ENCODE peak calls at places on chromosomes 11 and 22, in five cellular contexts. O is right lobe of liver, E is heart left ventricle, T is K562, F is psoas muscle. Z is an unnamed sample.

GRCh38 chr11:1460994-1461805 is 25.4 kb downstream of the MOB2 start:
- DNase-seq in O (no peak), E (no peak), T (no peak), F (no peak), Z (no peak)

GRCh38 chr22:27719535-27720227 is 81.9 kb downstream of the MN1 start:
- DNase-seq in O (no peak), E (peak; percentile 54), T (peak; percentile 72), F (peak; percentile 66), Z (peak; percentile 90)

GRCh38 chr22:20977019-20977418 is 5.1 kb upstream of the LZTR1 start:
- DNase-seq in O (no peak), E (no peak), T (no peak), F (no peak), Z (no peak)

GRCh38 chr11:30595929-30596328 is 9.8 kb upstream of the MPPED2 start:
- DNase-seq in O (no peak), E (no peak), T (no peak), F (no peak), Z (no peak)

GRCh38 chr11:85663080-85663729 is 1.7 kb downstream of the CREBZF start:
- DNase-seq in O (no peak), E (no peak), T (no peak), F (no peak), Z (no peak)

GRCh38 chr11:66421492-66422205 is 814 bp downstream of the NPAS4 start:
- DNase-seq in O (peak; percentile 86), E (peak; percentile 92), T (peak; percentile 86), F (peak; percentile 85), Z (peak; percentile 76)

GRCh38 chr22:41028841-41029240 is 63.6 kb upstream of the EP300 start:
- DNase-seq in O (no peak), E (no peak), T (no peak), F (no peak), Z (no peak)

GRCh38 chr11:134333951-134334350 is 2.2 kb downstream of the GLB1L2 start:
- DNase-seq in O (no peak), E (no peak), T (no peak), F (no peak), Z (no peak)

GRCh38 chr22:50178871-50179869 is 6.5 kb upstream of the TRABD start:
- DNase-seq in O (peak; percentile 46), E (no peak), T (no peak), F (no peak), Z (no peak)

GRCh38 chr11:113992459-113993105 is 17.7 kb downstream of the HTR3A start:
- DNase-seq in O (no peak), E (no peak), T (no peak), F (no peak), Z (no peak)

GRCh38 chr22:20205964-20206708 is 55.3 kb upstream of the CCDC188 start:
- DNase-seq in O (peak; percentile 79), E (peak; percentile 74), T (peak; percentile 94), F (peak; percentile 61), Z (peak; percentile 18)

GRCh38 chr22:19604711-19605268 is 80.6 kb upstream of the CLDN5 start:
- DNase-seq in O (peak; percentile 84), E (no peak), T (peak; percentile 73), F (no peak), Z (peak; percentile 33)

GRCh38 chr11:105357146-105357545 is 217.6 kb upstream of the CARD18 start:
- DNase-seq in O (no peak), E (no peak), T (no peak), F (no peak), Z (no peak)

GRCh38 chr11:16611395-16612233 is 126.8 kb upstream of the C11orf58 start:
- DNase-seq in O (no peak), E (no peak), T (peak; percentile 25), F (no peak), Z (no peak)

GRCh38 chr22:38078046-38078840 is 5.7 kb downstream of the SLC16A8 start:
- DNase-seq in O (no peak), E (no peak), T (no peak), F (no peak), Z (no peak)

GRCh38 chr22:46057206-46057605 is 80.2 kb upstream of the WNT7B start:
- DNase-seq in O (no peak), E (no peak), T (no peak), F (no peak), Z (no peak)

GRCh38 chr11:23404225-23405160 is 544.2 kb upstream of the CCDC179 start:
- DNase-seq in O (no peak), E (no peak), T (no peak), F (no peak), Z (no peak)

GRCh38 chr22:48551716-48552268 is 1275.9 kb downstream of the BRD1 start:
- DNase-seq in O (no peak), E (no peak), T (no peak), F (no peak), Z (no peak)

GRCh38 chr11:107017433-107018227 is 646 bp downstream of the GUCY1A2 start:
- DNase-seq in O (peak; percentile 42), E (peak; percentile 47), T (peak; percentile 37), F (peak; percentile 42), Z (no peak)

GRCh38 chr11:46075168-46075567 is 46.1 kb downstream of the PHF21A start:
- DNase-seq in O (no peak), E (no peak), T (peak; percentile 80), F (no peak), Z (no peak)

GRCh38 chr11:8959546-8960166 is 4.6 kb downstream of the TMEM9B start:
- DNase-seq in O (no peak), E (peak; percentile 38), T (peak; percentile 74), F (no peak), Z (no peak)

GRCh38 chr22:45290410-45290936 is 5.7 kb downstream of the UPK3A start:
- DNase-seq in O (no peak), E (no peak), T (no peak), F (peak; percentile 33), Z (peak; percentile 90)

GRCh38 chr11:65573391-65574146 is 1.2 kb downstream of the FAM89B start:
- DNase-seq in O (peak; percentile 73), E (peak; percentile 38), T (no peak), F (no peak), Z (peak; percentile 68)

GRCh38 chr11:1923201-1923956 is 3.9 kb downstream of the TNNT3 start:
- DNase-seq in O (no peak), E (no peak), T (no peak), F (no peak), Z (no peak)

GRCh38 chr11:16993495-16993894 is 20.7 kb downstream of the PLEKHA7 start:
- DNase-seq in O (no peak), E (no peak), T (no peak), F (no peak), Z (no peak)

GRCh38 chr11:12807621-12808020 is 133.4 kb downstream of the TEAD1 start:
- DNase-seq in O (no peak), E (no peak), T (no peak), F (no peak), Z (no peak)

GRCh38 chr22:38348751-38349496 is 31.7 kb upstream of the CSNK1E start:
- DNase-seq in O (peak; percentile 28), E (no peak), T (no peak), F (no peak), Z (peak; percentile 11)

GRCh38 chr22:25514436-25514835 is 50.0 kb upstream of the GRK3 start:
- DNase-seq in O (no peak), E (no peak), T (no peak), F (no peak), Z (no peak)

GRCh38 chr11:36127550-36127949 is 161.7 kb downstream of the COMMD9 start:
- DNase-seq in O (no peak), E (no peak), T (no peak), F (no peak), Z (no peak)

GRCh38 chr11:116312560-116313340 is 460.0 kb downstream of the BUD13 start:
- DNase-seq in O (peak; percentile 92), E (peak; percentile 87), T (no peak), F (peak; percentile 67), Z (peak; percentile 43)

GRCh38 chr22:47205562-47205961 is 443.1 kb downstream of the TBC1D22A start:
- DNase-seq in O (peak; percentile 31), E (no peak), T (no peak), F (no peak), Z (no peak)
- H3K9me3 ChIP-seq in O (no peaks in the 10 kb centered on the region), E (no peaks in the 10 kb centered on the region), T (no peaks in the 10 kb centered on the region), F (no peaks in the 10 kb centered on the region), Z (no peaks in the 10 kb centered on the region)

GRCh38 chr11:70038034-70038834 is 39.9 kb upstream of the ANO1 start:
- DNase-seq in O (no peak), E (no peak), T (no peak), F (no peak), Z (no peak)

GRCh38 chr11:70036971-70037882 is 40.9 kb upstream of the ANO1 start:
- DNase-seq in O (no peak), E (no peak), T (no peak), F (no peak), Z (no peak)

GRCh38 chr11:70040452-70040851 is 37.7 kb upstream of the ANO1 start:
- DNase-seq in O (no peak), E (no peak), T (no peak), F (no peak), Z (no peak)

GRCh38 chr11:70043482-70043881 is 34.6 kb upstream of the ANO1 start:
- DNase-seq in O (no peak), E (no peak), T (no peak), F (no peak), Z (no peak)

GRCh38 chr11:70040869-70041501 is 37.1 kb upstream of the ANO1 start:
- DNase-seq in O (no peak), E (no peak), T (no peak), F (no peak), Z (no peak)
- H3K9me3 ChIP-seq in O (no peaks in the 10 kb centered on the region), E (peaks cover 36% of the 10 kb centered on the region), T (no peaks in the 10 kb centered on the region), F (peaks cover 18% of the 10 kb centered on the region), Z (peaks cover 8% of the 10 kb centered on the region)

GRCh38 chr11:3357302-3357701 is 21.6 kb downstream of the ZNF195 start:
- DNase-seq in O (no peak), E (no peak), T (no peak), F (no peak), Z (no peak)

GRCh38 chr11:3357994-3358676 is 20.8 kb downstream of the ZNF195 start:
- DNase-seq in O (no peak), E (no peak), T (no peak), F (no peak), Z (no peak)

GRCh38 chr11:3356858-3357257 is 22.1 kb downstream of the ZNF195 start:
- DNase-seq in O (no peak), E (no peak), T (no peak), F (no peak), Z (no peak)

DNA sequence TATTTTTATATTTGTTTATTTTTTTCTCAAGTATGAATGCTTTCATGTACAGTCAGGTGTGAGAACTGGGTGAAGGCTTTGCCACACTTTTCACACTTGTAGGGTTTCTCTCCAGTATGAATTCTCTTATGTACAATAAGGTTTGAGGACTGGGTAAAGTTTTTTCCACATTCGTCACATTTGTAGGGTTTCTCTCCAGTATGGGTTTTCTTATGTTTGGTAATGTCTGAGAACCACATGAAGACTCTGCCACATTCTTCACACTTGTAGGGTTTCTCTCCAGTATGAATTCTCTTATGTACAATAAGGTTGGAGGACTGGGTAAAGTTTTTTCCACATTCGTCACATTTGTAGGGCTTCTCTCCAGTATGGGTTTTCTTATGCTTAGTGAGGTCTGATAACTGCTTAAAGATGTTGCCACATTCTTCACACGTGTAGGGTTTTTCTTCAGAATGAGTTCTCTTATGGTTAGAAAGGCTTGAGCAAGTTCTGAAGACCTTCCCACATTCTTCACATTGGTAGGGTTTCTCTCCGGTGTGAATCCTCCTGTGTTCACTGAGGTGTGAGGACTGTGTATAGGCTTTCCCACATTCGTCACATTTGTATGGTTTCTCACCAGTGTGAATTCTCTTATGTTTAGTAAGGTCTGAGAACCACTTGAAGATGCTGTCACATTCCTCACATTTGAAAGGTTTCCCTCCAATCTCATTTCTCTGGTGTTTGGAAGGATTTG is 19.7 kb downstream of the ZNF195 start:
- DNase-seq in O (no peak), E (no peak), T (no peak), F (no peak), Z (no peak)
- H3K9me3 ChIP-seq in O (peaks cover 37% of the 10 kb centered on the region), E (peaks cover 100% of the 10 kb centered on the region), T (peaks cover 58% of the 10 kb centered on the region), F (peaks cover 81% of the 10 kb centered on the region), Z (peaks cover 10% of the 10 kb centered on the region)

GRCh38 chr22:11628651-11629511 is 3899.1 kb upstream of the OR11H1 start:
- DNase-seq in O (no peak), E (no peak), T (no peak), F (no peak), Z (no peak)
- H3K9me3 ChIP-seq in O (no peaks in the 10 kb centered on the region), E (peaks cover 60% of the 10 kb centered on the region), T (peaks cover 2% of the 10 kb centered on the region), F (peaks cover 2% of the 10 kb centered on the region), Z (no peaks in the 10 kb centered on the region)